ENCODE peak calls at places on chromosomes 2 and 18, in eight cellular contexts. O is T follicular helper cell, N is nucleus accumbens, J is prostate gland, Z is fibroblast of lung, G is SK-N-DZ, T is NT2/D1, P is astrocyte of the hippocampus. Q is an unnamed sample.

GRCh38 chr2:8169443-8169842 is 512.4 kb upstream of the ID2 start:
- DNase-seq in O (no peak), N (no peak), J (no peak), Z (peak), G (no peak), T (no peak), P (peak), Q (no peak)

GRCh38 chr2:740446-741293 is 63.5 kb upstream of the TMEM18 start:
- DNase-seq in O (peak), N (peak), J (peak), Z (peak), G (peak), T (peak), P (peak), Q (peak)

GRCh38 chr2:960064-960736 is 9.6 kb downstream of the SNTG2 start:
- DNase-seq in O (no peak), N (no peak), J (no peak), Z (no peak), G (no peak), T (no peak), P (no peak), Q (no peak)

GRCh38 chr2:132255714-132256113 is 94.0 kb upstream of the ANKRD30BL start:
- DNase-seq in O (no peak), N (no peak), J (no peak), Z (no peak), G (no peak), T (no peak), P (no peak), Q (no peak)

GRCh38 chr2:158998486-158999248 is 30.2 kb downstream of the TANC1 start:
- DNase-seq in O (no peak), N (peak), J (no peak), Z (peak), G (no peak), T (no peak), P (peak), Q (no peak)

GRCh38 chr2:138223321-138223720 is 259.0 kb downstream of the HNMT start:
- DNase-seq in O (no peak), N (no peak), J (no peak), Z (peak), G (no peak), T (no peak), P (peak), Q (no peak)

GRCh38 chr2:24399434-24400206 is 39.3 kb upstream of the ITSN2 start:
- DNase-seq in O (no peak), N (no peak), J (no peak), Z (no peak), G (peak), T (no peak), P (no peak), Q (no peak)

GRCh38 chr2:33375054-33375453 is 101.4 kb upstream of the RASGRP3 start:
- DNase-seq in O (no peak), N (no peak), J (no peak), Z (peak), G (no peak), T (no peak), P (no peak), Q (no peak)

GRCh38 chr2:238063414-238064189 is 2.8 kb downstream of the SCLY start:
- DNase-seq in O (no peak), N (no peak), J (no peak), Z (no peak), G (no peak), T (no peak), P (no peak), Q (no peak)

GRCh38 chr2:85259865-85260264 is 67.9 kb downstream of the TGOLN2 start:
- DNase-seq in O (no peak), N (no peak), J (no peak), Z (no peak), G (no peak), T (no peak), P (no peak), Q (no peak)

GRCh38 chr2:61853086-61853847 is 593 bp downstream of the FAM161A start:
- DNase-seq in O (no peak), N (no peak), J (peak), Z (peak), G (peak), T (no peak), P (peak), Q (no peak)

GRCh38 chr18:56112013-56112749 is 524.2 kb upstream of the TCF4 start:
- DNase-seq in O (no peak), N (no peak), J (no peak), Z (peak), G (no peak), T (no peak), P (no peak), Q (no peak)